ENCODE peak calls at places on chromosomes 7 and 10, in eight cellular contexts. F is endodermal cell, B is body of pancreas, G is cardiac muscle cell, Q is neural progenitor cell, L is cardiac fibroblast, I is fibroblast of the aortic adventitia, N is RWPE2. Y is an unnamed sample.

GRCh38 chr10:99345350-99345749 is 16.2 kb downstream of the CNNM1 start:
- DNase-seq in F (no peak), B (no peak), G (peak; percentile 49), Q (no peak), L (peak; percentile 18), I (peak; percentile 20), N (no peak), Y (peak; percentile 87)

GRCh38 chr7:20403356-20403755 is 72.7 kb downstream of the ITGB8 start:
- DNase-seq in F (no peak), B (peak; percentile 71), G (peak; percentile 64), Q (no peak), L (peak; percentile 62), I (peak; percentile 74), N (no peak), Y (peak; percentile 69)

GRCh38 chr7:32890010-32890552 is 1.5 kb downstream of the KBTBD2 start:
- DNase-seq in F (no peak), B (no peak), G (peak; percentile 58), Q (peak; percentile 12), L (peak; percentile 66), I (peak; percentile 60), N (no peak), Y (peak; percentile 28)

GRCh38 chr7:29657856-29658255 is 94.2 kb downstream of the PRR15 start:
- DNase-seq in F (no peak), B (no peak), G (no peak), Q (no peak), L (no peak), I (no peak), N (no peak), Y (no peak)

GRCh38 chr7:1607686-1608085 is 37.9 kb upstream of the PSMG3 start:
- DNase-seq in F (peak; percentile 60), B (no peak), G (no peak), Q (no peak), L (no peak), I (no peak), N (no peak), Y (no peak)

GRCh38 chr7:55570218-55570873 is 2.0 kb downstream of the VOPP1 start:
- DNase-seq in F (no peak), B (no peak), G (no peak), Q (no peak), L (no peak), I (peak; percentile 27), N (no peak), Y (peak; percentile 16)

GRCh38 chr7:2609001-2609411 is 22.8 kb upstream of the TTYH3 start:
- DNase-seq in F (peak; percentile 85), B (no peak), G (peak; percentile 52), Q (peak; percentile 68), L (peak; percentile 57), I (peak; percentile 47), N (no peak), Y (no peak)

GRCh38 chr7:68074242-68074641 is 1077.6 kb downstream of the TYW1 start:
- DNase-seq in F (no peak), B (no peak), G (no peak), Q (no peak), L (no peak), I (no peak), N (no peak), Y (no peak)

GRCh38 chr10:61974611-61975010 is 73.1 kb downstream of the ARID5B start:
- DNase-seq in F (no peak), B (peak; percentile 26), G (peak; percentile 78), Q (no peak), L (peak; percentile 80), I (peak; percentile 75), N (no peak), Y (peak; percentile 86)

GRCh38 chr10:67990093-67990492 is 85.0 kb downstream of the HERC4 start:
- DNase-seq in F (no peak), B (no peak), G (no peak), Q (no peak), L (no peak), I (no peak), N (no peak), Y (no peak)

GRCh38 chr7:5282464-5283316 is at the start of gene SLC29A4:
- DNase-seq in F (no peak), B (peak; percentile 49), G (peak; percentile 62), Q (peak; percentile 62), L (peak; percentile 49), I (peak; percentile 27), N (no peak), Y (peak; percentile 11)

GRCh38 chr10:67815571-67816059 is 22.4 kb downstream of the DNAJC12 start:
- DNase-seq in F (no peak), B (no peak), G (peak; percentile 57), Q (no peak), L (peak; percentile 41), I (peak; percentile 37), N (no peak), Y (no peak)

GRCh38 chr7:96075510-96076349 is 246.2 kb downstream of the SLC25A13 start:
- DNase-seq in F (peak; percentile 84), B (peak; percentile 49), G (peak; percentile 70), Q (peak; percentile 89), L (peak; percentile 67), I (peak; percentile 67), N (peak; percentile 68), Y (peak; percentile 50)

GRCh38 chr10:31090894-31091607 is 59.4 kb upstream of the ZNF438 start:
- DNase-seq in F (no peak), B (no peak), G (peak; percentile 88), Q (no peak), L (peak; percentile 79), I (peak; percentile 82), N (no peak), Y (no peak)

GRCh38 chr10:36942616-36943015 is 182.8 kb upstream of the ANKRD30A start:
- DNase-seq in F (no peak), B (no peak), G (no peak), Q (no peak), L (no peak), I (no peak), N (no peak), Y (no peak)

GRCh38 chr10:110354322-110354766 is 49.6 kb upstream of the SMNDC1 start:
- DNase-seq in F (peak; percentile 96), B (peak; percentile 75), G (peak; percentile 82), Q (peak; percentile 87), L (peak; percentile 85), I (peak; percentile 85), N (no peak), Y (peak; percentile 97)

GRCh38 chr7:7761340-7761973 is 43.0 kb upstream of the RPA3 start:
- DNase-seq in F (no peak), B (no peak), G (peak; percentile 63), Q (no peak), L (peak; percentile 74), I (peak; percentile 80), N (no peak), Y (peak; percentile 65)

GRCh38 chr7:140003913-140004382 is 58.8 kb downstream of the PARP12 start:
- DNase-seq in F (peak; percentile 87), B (peak; percentile 31), G (peak; percentile 81), Q (peak; percentile 81), L (peak; percentile 82), I (peak; percentile 82), N (no peak), Y (peak; percentile 53)

GRCh38 chr7:127802845-127803244 is 150.9 kb downstream of the SND1 start:
- DNase-seq in F (no peak), B (no peak), G (no peak), Q (no peak), L (no peak), I (no peak), N (no peak), Y (no peak)

GRCh38 chr7:71173955-71174354 is 42.0 kb downstream of the GALNT17 start:
- DNase-seq in F (no peak), B (peak; percentile 18), G (peak; percentile 0), Q (no peak), L (no peak), I (peak; percentile 0), N (no peak), Y (peak; percentile 1)

GRCh38 chr10:3652886-3653285 is 132.1 kb downstream of the KLF6 start:
- DNase-seq in F (no peak), B (no peak), G (peak; percentile 53), Q (no peak), L (peak; percentile 40), I (peak; percentile 60), N (no peak), Y (peak; percentile 5)

GRCh38 chr10:59098387-59098786 is 78.1 kb upstream of the PHYHIPL start:
- DNase-seq in F (no peak), B (no peak), G (peak; percentile 74), Q (no peak), L (peak; percentile 64), I (peak; percentile 85), N (no peak), Y (peak; percentile 90)

GRCh38 chr7:150716368-150716767 is at the start of gene GIMAP1:
- DNase-seq in F (no peak), B (no peak), G (no peak), Q (no peak), L (no peak), I (no peak), N (no peak), Y (no peak)

DNA sequence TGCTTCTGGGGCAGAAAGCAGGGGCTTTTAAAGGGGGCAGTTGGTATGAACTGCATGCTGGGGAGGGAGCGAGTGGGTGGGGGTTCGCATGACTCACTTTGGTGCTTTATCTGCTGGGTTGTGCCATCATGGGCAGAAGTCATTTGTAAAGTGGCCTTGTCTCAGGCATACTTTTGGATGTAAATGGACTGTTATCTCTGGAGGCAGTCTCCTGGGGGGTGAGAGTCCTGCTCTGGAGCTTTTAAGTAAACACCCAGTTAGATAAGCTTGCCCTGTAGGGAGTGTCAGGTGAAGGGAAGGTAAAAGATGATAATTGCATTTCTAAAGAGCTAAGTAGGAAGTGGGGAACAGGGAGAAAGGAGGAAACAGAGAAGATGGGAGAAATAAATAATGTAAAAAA is 1.6 kb upstream of the GSTO1 start:
- DNase-seq in F (peak; percentile 78), B (no peak), G (no peak), Q (no peak), L (no peak), I (no peak), N (no peak), Y (no peak)
- TF ChIP-seq CTCF in F (no peak), B (no peak), G (no peak), Q (no peak), L (no peak), I (no peak), N (no peak), Y (no peak)

GRCh38 chr7:87645446-87645845 is 17.2 kb downstream of the RUNDC3B start:
- DNase-seq in F (no peak), B (no peak), G (no peak), Q (no peak), L (no peak), I (no peak), N (no peak), Y (no peak)
- H3K4me3 ChIP-seq in F (no peak overlapping the region), B (no peak overlapping the region), G (no peak overlapping the region), Q (no peak overlapping the region), L (no peak overlapping the region), I (no peak overlapping the region), N (no peak overlapping the region), Y (no peak overlapping the region)

DNA sequence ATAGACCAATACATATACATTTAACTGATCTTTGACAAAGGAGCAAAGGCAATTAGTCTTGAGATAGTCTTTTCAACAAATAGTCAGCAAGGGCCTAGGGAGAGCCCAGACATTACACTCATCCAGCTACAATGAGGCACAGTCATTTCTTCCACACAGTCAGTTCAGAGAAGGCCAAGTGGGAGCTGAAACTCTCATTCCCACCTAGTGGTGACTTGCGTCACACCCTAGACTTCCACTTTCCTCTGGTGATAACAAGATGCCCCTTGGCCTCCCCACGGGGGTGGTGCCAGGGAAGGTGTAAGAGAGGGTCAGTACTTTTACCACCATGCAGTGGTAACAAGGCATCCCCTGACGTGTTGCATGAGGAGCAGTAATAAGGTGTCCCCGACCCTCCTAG is 8.0 kb downstream of the FRMPD2 start:
- DNase-seq in F (no peak), B (no peak), G (no peak), Q (no peak), L (no peak), I (no peak), N (no peak), Y (no peak)
- TF ChIP-seq CTCF in F (peak; percentile 54), B (no peak), G (no peak), Q (no peak), L (no peak), I (no peak), N (no peak), Y (no peak)

GRCh38 chr10:6562221-6562620 is 17.9 kb downstream of the PRKCQ start:
- DNase-seq in F (no peak), B (no peak), G (no peak), Q (no peak), L (no peak), I (no peak), N (no peak), Y (no peak)
- H3K4me3 ChIP-seq in F (peak overlapping the region; percentile 60), B (no peak overlapping the region), G (no peak overlapping the region), Q (no peak overlapping the region), L (no peak overlapping the region), I (no peak overlapping the region), N (no peak overlapping the region), Y (no peak overlapping the region)

Y was measured in foreskin fibroblast.